ENCODE peak calls at places on chromosomes 11 and 22, in five cellular contexts. One of them, this sample, is unnamed.

GRCh38 chr11:70142171-70142875 is 60.8 kb upstream of the FADD start:
- DNase-seq in lung: no peak
- DNase-seq in lower lobe of right lung: no peak
- DNase-seq in cardiac fibroblast: no peak
- DNase-seq in breast epithelium: peak; percentile 52
- DNase-seq in this sample: no peak

GRCh38 chr11:3091846-3092602 is 34.8 kb upstream of the CARS1 start:
- DNase-seq in lung: peak; percentile 66
- DNase-seq in lower lobe of right lung: peak; percentile 79
- DNase-seq in cardiac fibroblast: peak; percentile 61
- DNase-seq in breast epithelium: peak; percentile 53
- DNase-seq in this sample: peak; percentile 25

GRCh38 chr22:35430897-35431322 is 31.0 kb downstream of the MCM5 start:
- DNase-seq in lung: peak; percentile 86
- DNase-seq in lower lobe of right lung: peak; percentile 87
- DNase-seq in cardiac fibroblast: peak; percentile 96
- DNase-seq in breast epithelium: peak; percentile 75
- DNase-seq in this sample: peak; percentile 28

GRCh38 chr22:28181332-28181731 is 262.3 kb upstream of the PITPNB start:
- DNase-seq in lung: no peak
- DNase-seq in lower lobe of right lung: no peak
- DNase-seq in cardiac fibroblast: peak; percentile 59
- DNase-seq in breast epithelium: no peak
- DNase-seq in this sample: peak; percentile 84

GRCh38 chr11:75505966-75506692 is 19.6 kb downstream of the GDPD5 start:
- DNase-seq in lung: no peak
- DNase-seq in lower lobe of right lung: no peak
- DNase-seq in cardiac fibroblast: no peak
- DNase-seq in breast epithelium: no peak
- DNase-seq in this sample: no peak

GRCh38 chr11:9802291-9802861 is 138.5 kb downstream of the SWAP70 start:
- DNase-seq in lung: no peak
- DNase-seq in lower lobe of right lung: no peak
- DNase-seq in cardiac fibroblast: peak; percentile 70
- DNase-seq in breast epithelium: no peak
- DNase-seq in this sample: no peak

GRCh38 chr11:94788396-94788795 is 20.2 kb downstream of the AMOTL1 start:
- DNase-seq in lung: no peak
- DNase-seq in lower lobe of right lung: no peak
- DNase-seq in cardiac fibroblast: no peak
- DNase-seq in breast epithelium: no peak
- DNase-seq in this sample: no peak

GRCh38 chr11:69317401-69318092 is 23.6 kb downstream of the MYEOV start:
- DNase-seq in lung: no peak
- DNase-seq in lower lobe of right lung: no peak
- DNase-seq in cardiac fibroblast: peak; percentile 54
- DNase-seq in breast epithelium: no peak
- DNase-seq in this sample: no peak

GRCh38 chr11:67306769-67307544 is 3.6 kb downstream of the SSH3 start:
- DNase-seq in lung: no peak
- DNase-seq in lower lobe of right lung: no peak
- DNase-seq in cardiac fibroblast: no peak
- DNase-seq in breast epithelium: no peak
- DNase-seq in this sample: no peak

GRCh38 chr11:67302571-67303131 is 679 bp upstream of the SSH3 start:
- DNase-seq in lung: peak; percentile 67
- DNase-seq in lower lobe of right lung: peak; percentile 85
- DNase-seq in cardiac fibroblast: peak; percentile 48
- DNase-seq in breast epithelium: no peak
- DNase-seq in this sample: no peak

GRCh38 chr11:67303989-67304411 is 670 bp downstream of the SSH3 start:
- DNase-seq in lung: no peak
- DNase-seq in lower lobe of right lung: peak; percentile 71
- DNase-seq in cardiac fibroblast: peak; percentile 15
- DNase-seq in breast epithelium: no peak
- DNase-seq in this sample: no peak

GRCh38 chr11:67303132-67303988 is at the start of gene SSH3:
- DNase-seq in lung: peak; percentile 87
- DNase-seq in lower lobe of right lung: peak; percentile 92
- DNase-seq in cardiac fibroblast: peak; percentile 67
- DNase-seq in breast epithelium: peak; percentile 56
- DNase-seq in this sample: no peak

GRCh38 chr11:67304511-67305113 is 1.3 kb downstream of the SSH3 start:
- DNase-seq in lung: no peak
- DNase-seq in lower lobe of right lung: peak; percentile 39
- DNase-seq in cardiac fibroblast: no peak
- DNase-seq in breast epithelium: no peak
- DNase-seq in this sample: no peak
- H3K4me3 ChIP-seq in lung: no peak overlapping the region
- H3K4me3 ChIP-seq in lower lobe of right lung: peak overlapping the region; percentile 98
- H3K4me3 ChIP-seq in cardiac fibroblast: peak overlapping the region; percentile 68
- H3K4me3 ChIP-seq in breast epithelium: peak overlapping the region; percentile 92
- H3K4me3 ChIP-seq in this sample: peak overlapping the region; percentile 69

GRCh38 chr11:1570531-1570895 is 1.6 kb downstream of the DUSP8 start:
- DNase-seq in lung: no peak
- DNase-seq in lower lobe of right lung: no peak
- DNase-seq in cardiac fibroblast: no peak
- DNase-seq in breast epithelium: no peak
- DNase-seq in this sample: no peak
- H3K4me3 ChIP-seq in lung: no peak overlapping the region
- H3K4me3 ChIP-seq in lower lobe of right lung: peak overlapping the region; percentile 56
- H3K4me3 ChIP-seq in cardiac fibroblast: no peak overlapping the region
- H3K4me3 ChIP-seq in breast epithelium: no peak overlapping the region
- H3K4me3 ChIP-seq in this sample: peak overlapping the region; percentile 56

GRCh38 chr11:64058494-64058893 is 22.8 kb downstream of the FLRT1 start:
- DNase-seq in lung: no peak
- DNase-seq in lower lobe of right lung: no peak
- DNase-seq in cardiac fibroblast: peak; percentile 34
- DNase-seq in breast epithelium: no peak
- DNase-seq in this sample: no peak

GRCh38 chr11:64057890-64058289 is 22.2 kb downstream of the FLRT1 start:
- DNase-seq in lung: no peak
- DNase-seq in lower lobe of right lung: no peak
- DNase-seq in cardiac fibroblast: no peak
- DNase-seq in breast epithelium: no peak
- DNase-seq in this sample: no peak

GRCh38 chr11:64060263-64060860 is 24.6 kb downstream of the FLRT1 start:
- DNase-seq in lung: no peak
- DNase-seq in lower lobe of right lung: no peak
- DNase-seq in cardiac fibroblast: no peak
- DNase-seq in breast epithelium: no peak
- DNase-seq in this sample: no peak

GRCh38 chr11:64060861-64061444 is 25.2 kb downstream of the FLRT1 start:
- DNase-seq in lung: peak; percentile 33
- DNase-seq in lower lobe of right lung: peak; percentile 72
- DNase-seq in cardiac fibroblast: peak; percentile 39
- DNase-seq in breast epithelium: no peak
- DNase-seq in this sample: no peak

GRCh38 chr11:64059339-64060176 is 23.8 kb downstream of the FLRT1 start:
- DNase-seq in lung: no peak
- DNase-seq in lower lobe of right lung: no peak
- DNase-seq in cardiac fibroblast: no peak
- DNase-seq in breast epithelium: no peak
- DNase-seq in this sample: no peak
- H3K4me3 ChIP-seq in lung: no peak overlapping the region
- H3K4me3 ChIP-seq in lower lobe of right lung: no peak overlapping the region
- H3K4me3 ChIP-seq in cardiac fibroblast: no peak overlapping the region
- H3K4me3 ChIP-seq in breast epithelium: no peak overlapping the region
- H3K4me3 ChIP-seq in this sample: no peak overlapping the region

DNA sequence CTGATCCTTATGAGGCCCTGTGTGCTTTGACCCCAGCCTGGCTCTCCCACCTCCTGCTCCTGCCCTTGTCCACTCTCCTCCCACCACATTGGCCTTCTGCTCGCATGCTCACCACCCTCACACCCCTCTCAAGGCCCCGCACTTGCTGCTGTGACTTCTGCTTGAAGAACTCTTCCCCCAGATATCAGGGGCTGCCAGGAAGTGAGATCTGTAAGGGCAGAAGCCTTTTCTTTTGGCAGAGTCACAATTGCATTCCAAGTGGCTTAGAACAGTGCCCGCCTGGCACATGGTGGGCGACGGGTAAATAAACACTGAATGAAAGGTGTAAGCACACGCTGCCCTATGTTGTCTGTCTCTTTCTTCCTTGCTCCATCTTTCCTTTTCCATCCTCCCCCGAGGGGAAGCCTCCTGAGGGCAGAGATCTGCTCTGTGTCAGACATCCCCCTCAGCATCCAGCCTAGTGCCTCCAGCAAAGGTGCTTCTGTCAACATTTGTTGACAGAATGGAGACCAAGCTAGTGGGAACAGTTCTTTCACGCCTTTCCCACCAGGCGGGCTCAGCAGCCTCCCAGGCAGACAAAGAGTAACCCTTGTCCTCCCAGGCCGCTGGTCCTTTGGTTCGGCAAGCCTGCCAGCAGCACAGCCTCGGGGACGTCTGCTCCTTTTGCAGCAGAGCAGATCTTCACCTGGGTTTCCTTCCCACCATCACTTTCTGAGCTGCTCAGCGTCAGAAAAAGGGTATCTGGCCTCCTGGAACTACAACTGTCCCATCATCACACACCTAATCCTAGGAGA is 10.0 kb upstream of the PEX26 start:
- DNase-seq in lung: no peak
- DNase-seq in lower lobe of right lung: no peak
- DNase-seq in cardiac fibroblast: no peak
- DNase-seq in breast epithelium: peak; percentile 56
- DNase-seq in this sample: no peak
- H3K4me3 ChIP-seq in lung: no peak overlapping the region
- H3K4me3 ChIP-seq in lower lobe of right lung: no peak overlapping the region
- H3K4me3 ChIP-seq in cardiac fibroblast: no peak overlapping the region
- H3K4me3 ChIP-seq in breast epithelium: no peak overlapping the region
- H3K4me3 ChIP-seq in this sample: no peak overlapping the region

GRCh38 chr22:19719488-19720021 is 3.8 kb upstream of the GP1BB start:
- DNase-seq in lung: no peak
- DNase-seq in lower lobe of right lung: no peak
- DNase-seq in cardiac fibroblast: no peak
- DNase-seq in breast epithelium: no peak
- DNase-seq in this sample: no peak
- H3K4me3 ChIP-seq in lung: no peak overlapping the region
- H3K4me3 ChIP-seq in lower lobe of right lung: peak overlapping the region; percentile 61
- H3K4me3 ChIP-seq in cardiac fibroblast: no peak overlapping the region
- H3K4me3 ChIP-seq in breast epithelium: no peak overlapping the region
- H3K4me3 ChIP-seq in this sample: no peak overlapping the region

DNA sequence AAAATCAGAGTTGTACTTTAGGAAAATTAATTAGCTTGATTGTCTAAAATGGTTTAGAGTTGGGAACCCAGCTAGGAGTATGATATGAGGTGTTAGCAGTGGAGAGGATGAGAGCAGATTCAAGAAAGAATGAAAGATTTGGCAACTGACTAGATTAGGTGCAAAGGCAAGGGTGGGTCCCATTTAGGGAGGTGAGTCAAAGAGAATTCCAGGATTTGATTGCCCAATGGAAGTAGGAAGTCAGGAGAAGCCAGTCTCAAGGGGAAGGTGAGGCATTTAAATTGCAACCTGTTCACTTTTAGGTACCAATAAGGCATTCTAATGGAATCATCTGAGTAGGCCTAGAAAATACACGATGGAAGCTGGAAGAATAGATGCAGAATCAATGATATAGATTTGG is 3.6 kb upstream of the CKAP5 start:
- DNase-seq in lung: no peak
- DNase-seq in lower lobe of right lung: no peak
- DNase-seq in cardiac fibroblast: no peak
- DNase-seq in breast epithelium: no peak
- DNase-seq in this sample: no peak
- H3K4me3 ChIP-seq in lung: no peak overlapping the region
- H3K4me3 ChIP-seq in lower lobe of right lung: no peak overlapping the region
- H3K4me3 ChIP-seq in cardiac fibroblast: no peak overlapping the region
- H3K4me3 ChIP-seq in breast epithelium: no peak overlapping the region
- H3K4me3 ChIP-seq in this sample: no peak overlapping the region

GRCh38 chr22:45688606-45689080 is 17.0 kb downstream of the ATXN10 start:
- DNase-seq in lung: no peak
- DNase-seq in lower lobe of right lung: no peak
- DNase-seq in cardiac fibroblast: peak; percentile 90
- DNase-seq in breast epithelium: no peak
- DNase-seq in this sample: peak; percentile 89
- H3K4me3 ChIP-seq in lung: no peak overlapping the region
- H3K4me3 ChIP-seq in lower lobe of right lung: no peak overlapping the region
- H3K4me3 ChIP-seq in cardiac fibroblast: no peak overlapping the region
- H3K4me3 ChIP-seq in breast epithelium: no peak overlapping the region
- H3K4me3 ChIP-seq in this sample: no peak overlapping the region

DNA sequence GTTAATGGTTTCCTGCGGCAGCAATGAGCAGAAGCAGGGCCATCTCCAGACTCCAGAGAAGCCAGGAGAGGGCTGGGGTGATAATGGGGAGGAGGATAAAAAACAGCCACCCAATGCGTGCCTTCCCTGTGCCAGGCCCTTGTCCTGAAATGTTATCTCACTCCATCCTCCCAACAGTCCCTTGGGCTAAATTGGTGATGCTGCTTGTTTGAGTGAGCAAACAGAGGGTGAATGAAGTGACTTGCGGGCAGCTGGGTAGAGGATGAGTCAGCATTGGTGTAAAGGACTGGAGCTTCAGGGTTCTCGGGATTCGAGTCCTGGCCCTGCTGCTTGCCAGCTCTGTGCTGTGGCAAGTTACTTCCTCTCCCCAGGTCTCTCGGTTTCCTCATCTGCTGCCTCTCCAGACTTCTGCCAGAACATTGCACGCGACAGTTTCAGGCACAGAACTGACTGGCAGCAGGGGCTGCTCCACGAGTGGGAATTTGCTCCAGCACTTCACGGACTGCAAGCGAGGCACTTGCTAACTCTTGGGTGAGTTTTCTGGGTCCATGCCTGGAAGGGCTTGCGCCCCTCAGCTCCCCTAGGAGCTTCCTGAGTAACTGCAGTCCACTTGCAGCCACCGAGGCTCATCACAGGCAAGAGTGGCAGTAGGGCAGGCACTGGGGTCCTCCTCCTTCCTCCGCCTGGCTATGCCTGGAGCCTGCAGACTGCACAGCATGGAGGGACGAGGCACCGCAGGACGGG is at the start of gene P2RY6:
- DNase-seq in lung: no peak
- DNase-seq in lower lobe of right lung: peak; percentile 62
- DNase-seq in cardiac fibroblast: peak; percentile 54
- DNase-seq in breast epithelium: no peak
- DNase-seq in this sample: no peak
- H3K4me3 ChIP-seq in lung: no peak within 1 kb of the TSS
- H3K4me3 ChIP-seq in lower lobe of right lung: peak within 1 kb of the TSS; percentile 17
- H3K4me3 ChIP-seq in cardiac fibroblast: no peak within 1 kb of the TSS
- H3K4me3 ChIP-seq in breast epithelium: peak within 1 kb of the TSS; percentile 4
- H3K4me3 ChIP-seq in this sample: no peak within 1 kb of the TSS